ENCODE peak calls at places on chromosome 1, in four cellular contexts. Q is RPMI8226, Y is NCI-H82, G is tibial artery. C is an unnamed sample.

GRCh38 chr1:14282583-14283186 is 315.8 kb upstream of the KAZN start:
- DNase-seq in G (no peak), Q (no peak), Y (no peak), C (no peak)

GRCh38 chr1:26787381-26787705 is 407 bp upstream of the PIGV start:
- DNase-seq in Y (no peak), Q (no peak), G (no peak), C (no peak)

GRCh38 chr1:74341702-74342339 is 106.6 kb downstream of the TNNI3K start:
- DNase-seq in G (no peak), Y (peak), Q (no peak), C (no peak)

GRCh38 chr1:247367786-247368342 is 36.2 kb upstream of the ZNF496 start:
- DNase-seq in G (no peak), Q (no peak), Y (no peak), C (no peak)

GRCh38 chr1:39395357-39395831 is 96.0 kb upstream of the BMP8A start:
- DNase-seq in G (no peak), Y (peak), Q (peak), C (no peak)

GRCh38 chr1:1839311-1839965 is 51.4 kb downstream of the GNB1 start:
- DNase-seq in Q (no peak), G (no peak), Y (no peak), C (no peak)

GRCh38 chr1:79044974-79045650 is 38.6 kb upstream of the ADGRL4 start:
- DNase-seq in Q (no peak), G (no peak), Y (peak), C (no peak)

GRCh38 chr1:206037521-206037920 is 13.8 kb upstream of the CTSE start:
- DNase-seq in Q (peak), G (no peak), Y (peak), C (no peak)

GRCh38 chr1:97599447-97599846 is 321.4 kb downstream of the DPYD start:
- DNase-seq in Q (no peak), G (no peak), Y (no peak), C (no peak)

GRCh38 chr1:40014253-40014706 is 26.2 kb upstream of the CAP1 start:
- DNase-seq in Q (no peak), G (no peak), Y (no peak), C (no peak)

GRCh38 chr1:109771712-109772657 is 8.3 kb upstream of the EPS8L3 start:
- DNase-seq in Y (no peak), G (no peak), Q (no peak), C (peak)

GRCh38 chr1:100361249-100362089 is 9.2 kb downstream of the CDC14A start:
- DNase-seq in Y (peak), Q (no peak), G (no peak), C (no peak)

GRCh38 chr1:218164111-218164929 is 120.8 kb upstream of the RRP15 start:
- DNase-seq in G (no peak), Y (peak), Q (no peak), C (no peak)

C was measured in RWPE2.